ENCODE peak calls at places on chromosomes 7 and 10, in five cellular contexts. T, Q, S, Z and A are unnamed samples.

GRCh38 chr7:105521027-105521730 is 892 bp downstream of the PUS7 start:
- DNase-seq in Z (no peak), S (peak; percentile 75), Q (no peak), T (peak; percentile 79), A (peak; percentile 78)

GRCh38 chr7:110309941-110310340 is 781.0 kb upstream of the LRRN3 start:
- DNase-seq in Z (no peak), Q (no peak), S (peak; percentile 86), T (no peak), A (no peak)

GRCh38 chr10:43193496-43194080 is 55.3 kb downstream of the CSGALNACT2 start:
- DNase-seq in S (no peak), Z (no peak), T (no peak), Q (no peak), A (no peak)

GRCh38 chr10:43218206-43218950 is 48.5 kb downstream of the RASGEF1A start:
- DNase-seq in T (no peak), S (no peak), Z (no peak), Q (no peak), A (no peak)

GRCh38 chr7:79590571-79591274 is 137.3 kb upstream of the MAGI2 start:
- DNase-seq in Z (no peak), S (no peak), T (no peak), Q (no peak), A (no peak)

GRCh38 chr7:105690286-105690915 is 109.1 kb upstream of the EFCAB10 start:
- DNase-seq in T (no peak), Z (no peak), S (peak; percentile 74), Q (no peak), A (peak; percentile 72)

GRCh38 chr10:73898730-73899400 is 12.1 kb upstream of the PLAU start:
- DNase-seq in T (no peak), Z (no peak), Q (no peak), S (peak; percentile 50), A (no peak)

GRCh38 chr7:100152404-100152803 is 3.7 kb downstream of the LAMTOR4 start:
- DNase-seq in S (no peak), Q (no peak), Z (no peak), T (no peak), A (no peak)

GRCh38 chr10:18378766-18379165 is 238.5 kb downstream of the CACNB2 start:
- DNase-seq in Z (no peak), S (no peak), T (no peak), Q (no peak), A (no peak)

GRCh38 chr7:1124164-1124563 is 35.8 kb downstream of the ZFAND2A start:
- DNase-seq in Z (no peak), S (no peak), T (no peak), Q (no peak), A (peak; percentile 48)

GRCh38 chr10:498760-499435 is 190.6 kb downstream of the DIP2C start:
- DNase-seq in Q (no peak), Z (no peak), S (no peak), T (no peak), A (no peak)

GRCh38 chr7:47572939-47573757 is 8.8 kb downstream of the TNS3 start:
- DNase-seq in Q (peak; percentile 64), T (no peak), Z (no peak), S (no peak), A (peak; percentile 61)

GRCh38 chr7:23410446-23411183 is 59.7 kb downstream of the IGF2BP3 start:
- DNase-seq in Q (no peak), Z (peak; percentile 89), S (no peak), T (no peak), A (no peak)

GRCh38 chr10:110399163-110400094 is 94.7 kb upstream of the SMNDC1 start:
- DNase-seq in S (peak; percentile 99), Z (no peak), T (no peak), Q (no peak), A (no peak)

GRCh38 chr10:112246-112645 is 23.0 kb upstream of the ZMYND11 start:
- DNase-seq in S (peak; percentile 9), Z (no peak), Q (no peak), T (no peak), A (no peak)

GRCh38 chr10:29471483-29471859 is 163.3 kb downstream of the SVIL start:
- DNase-seq in Q (no peak), S (peak; percentile 89), Z (no peak), T (no peak), A (no peak)

GRCh38 chr10:91196268-91197043 is 24.0 kb upstream of the PCGF5 start:
- DNase-seq in Q (no peak), S (no peak), T (no peak), Z (no peak), A (no peak)

GRCh38 chr7:101362334-101363195 is at the start of gene COL26A1:
- DNase-seq in T (no peak), Z (no peak), S (peak; percentile 40), Q (peak; percentile 85), A (peak; percentile 90)

GRCh38 chr10:13787015-13787421 is 200.3 kb downstream of the PRPF18 start:
- DNase-seq in Z (peak; percentile 73), S (no peak), T (no peak), Q (no peak), A (no peak)

GRCh38 chr7:32299133-32299702 is 191.0 kb downstream of the LSM5 start:
- DNase-seq in Z (no peak), S (peak; percentile 20), Q (peak; percentile 49), T (no peak), A (peak; percentile 86)

GRCh38 chr7:33694006-33694405 is 211.3 kb upstream of the BMPER start:
- DNase-seq in Q (no peak), T (no peak), Z (no peak), S (peak; percentile 11), A (no peak)